ENCODE peak calls at places on chromosome 5, in six cellular contexts. One of them, this sample, is unnamed.

GRCh38 chr5:151406322-151406947 is 41.0 kb upstream of the SLC36A1 start:
- DNase-seq in GM10248: no peak
- DNase-seq in KBM-7: peak
- DNase-seq in ACHN: peak
- DNase-seq in amniotic stem cell: no peak
- DNase-seq in NCI-H69: peak
- DNase-seq in this sample: peak

GRCh38 chr5:30500513-30500912 is 693.0 kb upstream of the CDH6 start:
- DNase-seq in KBM-7: no peak
- DNase-seq in GM10248: no peak
- DNase-seq in amniotic stem cell: no peak
- DNase-seq in ACHN: no peak
- DNase-seq in NCI-H69: no peak
- DNase-seq in this sample: no peak

GRCh38 chr5:34900660-34901059 is 14.6 kb downstream of the RAD1 start:
- DNase-seq in amniotic stem cell: no peak
- DNase-seq in ACHN: no peak
- DNase-seq in NCI-H69: no peak
- DNase-seq in GM10248: no peak
- DNase-seq in KBM-7: no peak
- DNase-seq in this sample: no peak

GRCh38 chr5:140550147-140551079 is 3.0 kb downstream of the EIF4EBP3 start:
- DNase-seq in NCI-H69: no peak
- DNase-seq in GM10248: no peak
- DNase-seq in ACHN: no peak
- DNase-seq in amniotic stem cell: no peak
- DNase-seq in KBM-7: no peak
- DNase-seq in this sample: no peak

GRCh38 chr5:50751064-50751657 is 84.7 kb downstream of the PARP8 start:
- DNase-seq in KBM-7: peak
- DNase-seq in amniotic stem cell: no peak
- DNase-seq in ACHN: peak
- DNase-seq in GM10248: peak
- DNase-seq in NCI-H69: peak
- DNase-seq in this sample: peak

GRCh38 chr5:97623441-97623840 is 440.4 kb upstream of the RIOK2 start:
- DNase-seq in GM10248: no peak
- DNase-seq in KBM-7: no peak
- DNase-seq in ACHN: no peak
- DNase-seq in amniotic stem cell: no peak
- DNase-seq in NCI-H69: no peak
- DNase-seq in this sample: no peak

GRCh38 chr5:132298305-132298704 is 4.1 kb downstream of the SLC22A4 start:
- DNase-seq in ACHN: no peak
- DNase-seq in KBM-7: peak
- DNase-seq in NCI-H69: no peak
- DNase-seq in GM10248: no peak
- DNase-seq in amniotic stem cell: no peak
- DNase-seq in this sample: peak

GRCh38 chr5:78007232-78007631 is 231.1 kb upstream of the TBCA start:
- DNase-seq in ACHN: no peak
- DNase-seq in GM10248: no peak
- DNase-seq in amniotic stem cell: no peak
- DNase-seq in KBM-7: no peak
- DNase-seq in NCI-H69: peak
- DNase-seq in this sample: no peak

GRCh38 chr5:17157916-17158529 is 59.4 kb upstream of the BASP1 start:
- DNase-seq in GM10248: no peak
- DNase-seq in ACHN: no peak
- DNase-seq in amniotic stem cell: peak
- DNase-seq in KBM-7: no peak
- DNase-seq in NCI-H69: no peak
- DNase-seq in this sample: peak

GRCh38 chr5:142239394-142240159 is 85.2 kb downstream of the SPRY4 start:
- DNase-seq in KBM-7: no peak
- DNase-seq in GM10248: no peak
- DNase-seq in NCI-H69: no peak
- DNase-seq in ACHN: no peak
- DNase-seq in amniotic stem cell: no peak
- DNase-seq in this sample: no peak

GRCh38 chr5:6732634-6733410 is 19.6 kb downstream of the TENT4A start:
- DNase-seq in ACHN: peak
- DNase-seq in GM10248: no peak
- DNase-seq in NCI-H69: peak
- DNase-seq in KBM-7: no peak
- DNase-seq in amniotic stem cell: peak
- DNase-seq in this sample: peak

GRCh38 chr5:129622531-129622930 is 125.4 kb upstream of the MINAR2 start:
- DNase-seq in KBM-7: no peak
- DNase-seq in amniotic stem cell: no peak
- DNase-seq in GM10248: no peak
- DNase-seq in NCI-H69: no peak
- DNase-seq in ACHN: no peak
- DNase-seq in this sample: no peak

GRCh38 chr5:42586625-42587024 is 163.4 kb downstream of the GHR start:
- DNase-seq in GM10248: no peak
- DNase-seq in NCI-H69: no peak
- DNase-seq in KBM-7: no peak
- DNase-seq in amniotic stem cell: no peak
- DNase-seq in ACHN: no peak
- DNase-seq in this sample: no peak

GRCh38 chr5:154606675-154607321 is 128.8 kb upstream of the HAND1 start:
- DNase-seq in KBM-7: no peak
- DNase-seq in NCI-H69: no peak
- DNase-seq in amniotic stem cell: no peak
- DNase-seq in GM10248: no peak
- DNase-seq in ACHN: no peak
- DNase-seq in this sample: no peak

GRCh38 chr5:35443803-35444595 is 173.7 kb upstream of the SPEF2 start:
- DNase-seq in KBM-7: no peak
- DNase-seq in amniotic stem cell: no peak
- DNase-seq in NCI-H69: peak
- DNase-seq in GM10248: no peak
- DNase-seq in ACHN: no peak
- DNase-seq in this sample: no peak

GRCh38 chr5:92977766-92978555 is 603.1 kb downstream of the NR2F1-AS1 start:
- DNase-seq in ACHN: no peak
- DNase-seq in amniotic stem cell: no peak
- DNase-seq in GM10248: no peak
- DNase-seq in KBM-7: no peak
- DNase-seq in NCI-H69: peak
- DNase-seq in this sample: no peak

GRCh38 chr5:179766726-179767455 is 26.9 kb upstream of the LTC4S start:
- DNase-seq in GM10248: no peak
- DNase-seq in ACHN: no peak
- DNase-seq in amniotic stem cell: no peak
- DNase-seq in NCI-H69: no peak
- DNase-seq in KBM-7: no peak
- DNase-seq in this sample: peak

GRCh38 chr5:150295741-150296486 is 6.3 kb upstream of the CAMK2A start:
- DNase-seq in GM10248: no peak
- DNase-seq in amniotic stem cell: no peak
- DNase-seq in NCI-H69: no peak
- DNase-seq in ACHN: no peak
- DNase-seq in KBM-7: no peak
- DNase-seq in this sample: no peak

GRCh38 chr5:159732220-159732619 is 184.1 kb upstream of the ADRA1B start:
- DNase-seq in GM10248: no peak
- DNase-seq in ACHN: no peak
- DNase-seq in amniotic stem cell: no peak
- DNase-seq in KBM-7: no peak
- DNase-seq in NCI-H69: no peak
- DNase-seq in this sample: peak

GRCh38 chr5:39218482-39219381 is 631 bp downstream of the FYB1 start:
- DNase-seq in KBM-7: no peak
- DNase-seq in ACHN: no peak
- DNase-seq in GM10248: no peak
- DNase-seq in NCI-H69: no peak
- DNase-seq in amniotic stem cell: no peak
- DNase-seq in this sample: peak

GRCh38 chr5:82386576-82386975 is 108.4 kb upstream of the RPS23 start:
- DNase-seq in amniotic stem cell: no peak
- DNase-seq in KBM-7: no peak
- DNase-seq in GM10248: no peak
- DNase-seq in ACHN: no peak
- DNase-seq in NCI-H69: peak
- DNase-seq in this sample: no peak

GRCh38 chr5:135465391-135466122 is 13.4 kb upstream of the TIFAB start:
- DNase-seq in GM10248: no peak
- DNase-seq in NCI-H69: no peak
- DNase-seq in ACHN: no peak
- DNase-seq in amniotic stem cell: no peak
- DNase-seq in KBM-7: no peak
- DNase-seq in this sample: no peak

GRCh38 chr5:102797485-102797884 is 42.4 kb downstream of the PAM start:
- DNase-seq in NCI-H69: peak
- DNase-seq in ACHN: no peak
- DNase-seq in KBM-7: no peak
- DNase-seq in amniotic stem cell: no peak
- DNase-seq in GM10248: no peak
- DNase-seq in this sample: no peak

GRCh38 chr5:96074460-96075254 is 113.0 kb upstream of the ELL2 start:
- DNase-seq in amniotic stem cell: no peak
- DNase-seq in GM10248: no peak
- DNase-seq in NCI-H69: no peak
- DNase-seq in ACHN: no peak
- DNase-seq in KBM-7: no peak
- DNase-seq in this sample: no peak

GRCh38 chr5:141787376-141787775 is 90.8 kb downstream of the PCDH1 start:
- DNase-seq in amniotic stem cell: no peak
- DNase-seq in ACHN: no peak
- DNase-seq in GM10248: no peak
- DNase-seq in KBM-7: no peak
- DNase-seq in NCI-H69: no peak
- DNase-seq in this sample: no peak

GRCh38 chr5:56512314-56512996 is 279.3 kb upstream of the ANKRD55 start:
- DNase-seq in GM10248: no peak
- DNase-seq in NCI-H69: no peak
- DNase-seq in ACHN: no peak
- DNase-seq in amniotic stem cell: no peak
- DNase-seq in KBM-7: no peak
- DNase-seq in this sample: no peak

GRCh38 chr5:116360008-116360853 is 214.4 kb downstream of the SEMA6A start:
- DNase-seq in GM10248: no peak
- DNase-seq in ACHN: no peak
- DNase-seq in KBM-7: no peak
- DNase-seq in NCI-H69: peak
- DNase-seq in amniotic stem cell: no peak
- DNase-seq in this sample: no peak

GRCh38 chr5:160260881-160261815 is 31.8 kb downstream of the FABP6 start:
- DNase-seq in GM10248: no peak
- DNase-seq in ACHN: no peak
- DNase-seq in KBM-7: peak
- DNase-seq in amniotic stem cell: no peak
- DNase-seq in NCI-H69: no peak
- DNase-seq in this sample: peak

GRCh38 chr5:91089758-91090157 is 293.4 kb downstream of the ARRDC3 start:
- DNase-seq in amniotic stem cell: no peak
- DNase-seq in NCI-H69: no peak
- DNase-seq in GM10248: no peak
- DNase-seq in KBM-7: no peak
- DNase-seq in ACHN: no peak
- DNase-seq in this sample: no peak